ENCODE peak calls at places on chromosomes 5 and 9, in seven cellular contexts. M is T47D, D is HepG2, L is HCT116, V is H1, K is K562, I is GM12878. T is an unnamed sample.

GRCh38 chr9:86099695-86100364 is 472 bp upstream of the GOLM1 start:
- DNase-seq in I (no peak), L (peak; percentile 57), D (no peak), V (no peak), K (no peak), M (peak; percentile 67), T (peak; percentile 59)

GRCh38 chr9:134366223-134367031 is 40.2 kb downstream of the RXRA start:
- DNase-seq in V (no peak), M (peak; percentile 92), I (no peak), D (no peak), K (no peak), L (no peak), T (peak; percentile 93)

GRCh38 chr5:74556631-74557595 is 83.6 kb downstream of the ENC1 start:
- DNase-seq in L (no peak), M (no peak), I (no peak), D (no peak), V (no peak), K (no peak), T (peak; percentile 37)

GRCh38 chr5:155017610-155018009 is 4.1 kb downstream of the KIF4B start:
- DNase-seq in L (no peak), V (no peak), M (no peak), D (no peak), I (no peak), K (no peak), T (no peak)

GRCh38 chr9:20823051-20823450 is 139.0 kb downstream of the FOCAD start:
- DNase-seq in D (no peak), I (no peak), M (no peak), L (no peak), V (no peak), K (no peak), T (no peak)

GRCh38 chr5:132298305-132298704 is 4.1 kb downstream of the SLC22A4 start:
- DNase-seq in I (no peak), M (no peak), L (no peak), D (no peak), K (no peak), V (no peak), T (no peak)

GRCh38 chr5:118863345-118863744 is 125.0 kb downstream of the DTWD2 start:
- DNase-seq in D (no peak), L (no peak), I (no peak), V (no peak), K (no peak), M (no peak), T (no peak)

GRCh38 chr9:36855443-36856315 is 178.4 kb downstream of the PAX5 start:
- DNase-seq in L (peak; percentile 61), M (peak; percentile 26), D (peak; percentile 41), I (no peak), V (no peak), K (peak; percentile 57), T (peak; percentile 43)

GRCh38 chr5:72955143-72955767 is 586 bp upstream of the FCHO2 start:
- DNase-seq in V (no peak), I (no peak), K (peak; percentile 45), D (peak; percentile 64), M (peak; percentile 56), L (no peak), T (no peak)

GRCh38 chr9:76733096-76733495 is 31.1 kb upstream of the PCA3 start:
- DNase-seq in L (no peak), I (no peak), V (no peak), D (no peak), K (no peak), M (no peak), T (no peak)

GRCh38 chr9:125932012-125932411 is 184.8 kb downstream of the PBX3 start:
- DNase-seq in K (no peak), V (no peak), M (no peak), I (no peak), L (peak; percentile 81), D (no peak), T (no peak)

GRCh38 chr5:16809816-16810502 is 126.1 kb downstream of the MYO10 start:
- DNase-seq in D (peak; percentile 7), M (peak; percentile 24), K (no peak), I (no peak), L (no peak), V (no peak), T (no peak)

GRCh38 chr5:177442066-177442836 is 4.4 kb upstream of the PRR7 start:
- DNase-seq in L (no peak), D (no peak), V (no peak), M (no peak), I (no peak), K (no peak), T (no peak)

GRCh38 chr9:111433082-111433481 is 51.1 kb downstream of the ECPAS start:
- DNase-seq in I (no peak), M (no peak), V (no peak), K (no peak), L (no peak), D (no peak), T (no peak)

GRCh38 chr5:36261186-36261585 is 19.5 kb upstream of the NADK2 start:
- DNase-seq in V (no peak), K (no peak), L (no peak), M (no peak), D (no peak), I (no peak), T (no peak)

DNA sequence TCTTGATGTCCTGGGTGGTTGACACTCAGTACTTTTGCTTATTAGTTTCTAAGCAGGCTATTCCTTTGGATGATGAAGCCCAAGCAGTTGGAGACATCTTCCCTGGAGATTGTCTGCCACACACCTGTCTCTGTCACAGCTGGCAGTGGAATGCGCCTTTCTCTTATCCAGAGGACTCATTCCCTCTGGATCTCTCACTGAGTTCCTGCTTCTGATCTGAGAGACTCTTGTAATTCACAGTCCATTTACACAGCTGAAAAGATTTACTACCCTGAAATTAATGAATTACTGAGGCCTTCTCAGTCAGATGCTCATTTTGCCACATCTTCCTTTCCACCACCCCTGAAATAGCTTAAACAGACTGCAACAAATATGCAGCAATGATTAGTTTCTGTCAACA is 15.9 kb downstream of the TAL2 start:
- DNase-seq in L (no peak), K (no peak), D (no peak), I (no peak), M (no peak), V (no peak), T (no peak)
- TF ChIP-seq JUND in L (no peak), K (no peak), D (no peak), I (no peak), M (no peak), V (no peak), T (no peak)

GRCh38 chr9:114798793-114799427 is 6.9 kb downstream of the TNFSF15 start:
- DNase-seq in D (no peak), V (no peak), K (no peak), I (no peak), M (no peak), L (no peak), T (peak; percentile 46)

GRCh38 chr9:114803459-114803858 is 2.4 kb downstream of the TNFSF15 start:
- DNase-seq in I (no peak), D (no peak), K (no peak), L (no peak), M (no peak), V (no peak), T (no peak)

GRCh38 chr9:114799925-114800324 is 5.9 kb downstream of the TNFSF15 start:
- DNase-seq in M (no peak), L (no peak), K (no peak), D (no peak), V (no peak), I (no peak), T (no peak)

GRCh38 chr9:114803886-114804285 is 2.0 kb downstream of the TNFSF15 start:
- DNase-seq in D (no peak), L (no peak), K (no peak), V (no peak), I (no peak), M (no peak), T (no peak)

DNA sequence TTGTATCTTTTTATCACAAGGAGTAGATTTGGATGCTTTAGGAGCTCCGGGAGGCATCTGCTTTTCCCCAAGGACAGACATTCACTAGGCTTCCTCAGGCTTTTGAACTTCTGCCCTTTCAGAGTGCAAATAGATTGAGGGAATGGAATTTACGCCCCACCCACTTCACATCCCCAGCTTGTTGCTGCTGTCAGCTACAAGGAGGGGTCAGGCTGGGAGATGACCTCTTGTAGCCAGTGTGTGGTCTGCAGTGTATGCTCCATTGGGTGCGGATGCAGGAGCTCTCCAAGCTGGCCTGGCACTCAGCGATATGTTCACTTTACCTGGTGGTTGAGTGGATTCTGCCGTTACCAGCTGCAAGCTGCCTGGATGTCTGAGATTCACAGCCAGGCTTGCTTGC is 6.4 kb downstream of the TNFSF15 start:
- DNase-seq in V (peak; percentile 17), I (no peak), K (no peak), L (no peak), D (peak; percentile 60), M (no peak), T (peak; percentile 17)
- TF ChIP-seq JUND in V (no peak), I (no peak), K (no peak), L (no peak), D (no peak), M (no peak), T (no peak)

GRCh38 chr5:139849942-139850341 is 54.3 kb downstream of the PSD2 start:
- DNase-seq in M (no peak), K (no peak), L (no peak), D (no peak), I (no peak), V (no peak), T (no peak)

GRCh38 chr5:139847790-139848507 is 52.3 kb downstream of the PSD2 start:
- DNase-seq in L (no peak), I (no peak), K (peak; percentile 73), M (peak; percentile 61), V (no peak), D (no peak), T (peak; percentile 95)

GRCh38 chr5:139847091-139847490 is 51.5 kb downstream of the PSD2 start:
- DNase-seq in I (no peak), M (no peak), L (no peak), K (no peak), V (no peak), D (no peak), T (no peak)

GRCh38 chr5:139849501-139849900 is 53.9 kb downstream of the PSD2 start:
- DNase-seq in D (no peak), I (no peak), K (no peak), L (no peak), V (no peak), M (no peak), T (no peak)

GRCh38 chr5:139848508-139849100 is 53.0 kb downstream of the PSD2 start:
- DNase-seq in K (peak; percentile 42), I (no peak), D (no peak), L (no peak), V (no peak), M (no peak), T (no peak)
- TF ChIP-seq JUND in K (no peak), I (no peak), D (no peak), L (no peak), V (no peak), M (no peak), T (no peak)

GRCh38 chr9:137314561-137315560 is 12.8 kb upstream of the NRARP start:
- DNase-seq in L (no peak), I (no peak), M (no peak), V (no peak), K (no peak), D (no peak), T (peak; percentile 43)

GRCh38 chr9:137317021-137317978 is 15.2 kb upstream of the NRARP start:
- DNase-seq in K (no peak), D (no peak), V (no peak), L (no peak), I (no peak), M (no peak), T (peak; percentile 39)

GRCh38 chr9:137317979-137318511 is 16.0 kb upstream of the NRARP start:
- DNase-seq in D (no peak), L (no peak), K (no peak), I (no peak), V (no peak), M (no peak), T (peak; percentile 36)

GRCh38 chr9:137315581-137316011 is 13.5 kb upstream of the NRARP start:
- DNase-seq in V (no peak), L (no peak), K (no peak), D (no peak), I (no peak), M (no peak), T (no peak)

GRCh38 chr9:137316012-137316981 is 14.2 kb upstream of the NRARP start:
- DNase-seq in D (no peak), V (no peak), L (no peak), I (no peak), K (peak; percentile 95), M (peak; percentile 97), T (peak; percentile 94)
- TF ChIP-seq JUND in D (no peak), V (no peak), L (no peak), I (no peak), K (no peak), M (no peak), T (no peak)